ENCODE peak calls at places on chromosomes 7 and 10, in nine cellular contexts. R, O, J, Y, V, E, C, K and Q are unnamed samples.

GRCh38 chr7:82131224-82131623 is 312.4 kb downstream of the CACNA2D1 start:
- DNase-seq in R (no peak), O (no peak), J (no peak), Y (no peak), V (no peak), E (no peak), C (no peak), K (no peak), Q (no peak)

GRCh38 chr7:20513897-20514296 is 101.6 kb upstream of the ABCB5 start:
- DNase-seq in R (no peak), O (no peak), J (no peak), Y (no peak), V (no peak), E (no peak), C (no peak), K (no peak), Q (no peak)

GRCh38 chr7:79820387-79820786 is 314.2 kb upstream of the GNAI1 start:
- DNase-seq in R (no peak), O (no peak), J (no peak), Y (no peak), V (no peak), E (no peak), C (peak), K (no peak), Q (peak)

GRCh38 chr10:82982110-82982608 is 1107.2 kb downstream of the NRG3 start:
- DNase-seq in R (no peak), O (no peak), J (peak), Y (no peak), V (no peak), E (no peak), C (no peak), K (no peak), Q (no peak)

GRCh38 chr7:913736-914520 is 37.6 kb downstream of the GET4 start:
- DNase-seq in R (no peak), O (no peak), J (no peak), Y (no peak), V (no peak), E (no peak), C (no peak), K (no peak), Q (no peak)

GRCh38 chr7:112665709-112666108 is 124.5 kb downstream of the TMEM168 start:
- DNase-seq in R (no peak), O (no peak), J (no peak), Y (no peak), V (no peak), E (no peak), C (peak), K (no peak), Q (peak)

GRCh38 chr7:116173051-116174028 is 37.0 kb upstream of the TES start:
- DNase-seq in R (peak), O (no peak), J (peak), Y (peak), V (no peak), E (peak), C (peak), K (peak), Q (peak)

GRCh38 chr7:51428226-51428887 is 111.7 kb upstream of the COBL start:
- DNase-seq in R (no peak), O (no peak), J (no peak), Y (peak), V (no peak), E (no peak), C (no peak), K (peak), Q (peak)

GRCh38 chr7:93902777-93903423 is 3.5 kb upstream of the GNGT1 start:
- DNase-seq in R (no peak), O (no peak), J (no peak), Y (peak), V (no peak), E (peak), C (peak), K (peak), Q (peak)

GRCh38 chr7:926061-927030 is 28.1 kb downstream of the ADAP1 start:
- DNase-seq in R (no peak), O (no peak), J (no peak), Y (no peak), V (no peak), E (peak), C (no peak), K (no peak), Q (no peak)

GRCh38 chr7:140238778-140239652 is 62.2 kb upstream of the KDM7A start:
- DNase-seq in R (no peak), O (no peak), J (no peak), Y (no peak), V (no peak), E (peak), C (no peak), K (no peak), Q (no peak)

GRCh38 chr7:13151982-13152381 is 464.5 kb downstream of the ARL4A start:
- DNase-seq in R (no peak), O (no peak), J (no peak), Y (no peak), V (no peak), E (no peak), C (no peak), K (no peak), Q (no peak)

GRCh38 chr10:132364594-132364970 is 32.4 kb upstream of the PWWP2B start:
- DNase-seq in R (no peak), O (no peak), J (no peak), Y (no peak), V (no peak), E (no peak), C (no peak), K (no peak), Q (no peak)

GRCh38 chr10:13788701-13789447 is 202.1 kb downstream of the PRPF18 start:
- DNase-seq in R (no peak), O (no peak), J (no peak), Y (no peak), V (no peak), E (no peak), C (no peak), K (no peak), Q (no peak)

GRCh38 chr7:102064361-102065025 is 222.2 kb upstream of the SH2B2 start:
- DNase-seq in R (peak), O (peak), J (no peak), Y (no peak), V (no peak), E (no peak), C (peak), K (peak), Q (no peak)

GRCh38 chr7:1721047-1721687 is 51.1 kb downstream of the ELFN1 start:
- DNase-seq in R (no peak), O (no peak), J (no peak), Y (no peak), V (no peak), E (no peak), C (no peak), K (no peak), Q (no peak)

GRCh38 chr7:115822380-115822779 is 208.2 kb downstream of the TFEC start:
- DNase-seq in R (no peak), O (no peak), J (no peak), Y (no peak), V (no peak), E (no peak), C (no peak), K (no peak), Q (no peak)

GRCh38 chr7:150937848-150938561 is 40.1 kb downstream of the KCNH2 start:
- DNase-seq in R (no peak), O (peak), J (no peak), Y (no peak), V (no peak), E (no peak), C (peak), K (no peak), Q (peak)

GRCh38 chr10:132322621-132323048 is 9.4 kb upstream of the LRRC27 start:
- DNase-seq in R (peak), O (peak), J (no peak), Y (no peak), V (no peak), E (peak), C (no peak), K (no peak), Q (peak)

GRCh38 chr7:67484244-67484751 is 487.7 kb downstream of the TYW1 start:
- DNase-seq in R (peak), O (peak), J (peak), Y (peak), V (no peak), E (peak), C (peak), K (peak), Q (peak)

GRCh38 chr10:69866688-69867461 is 65.2 kb downstream of the COL13A1 start:
- DNase-seq in R (no peak), O (no peak), J (no peak), Y (peak), V (no peak), E (no peak), C (peak), K (no peak), Q (peak)

GRCh38 chr7:23373151-23374004 is 74.2 kb downstream of the MALSU1 start:
- DNase-seq in R (no peak), O (peak), J (no peak), Y (no peak), V (peak), E (no peak), C (no peak), K (no peak), Q (no peak)

GRCh38 chr10:15804109-15804508 is 56.2 kb downstream of the MINDY3 start:
- DNase-seq in R (no peak), O (no peak), J (no peak), Y (no peak), V (no peak), E (no peak), C (no peak), K (no peak), Q (no peak)

GRCh38 chr7:111801277-111801676 is 239.0 kb upstream of the IMMP2L start:
- DNase-seq in R (no peak), O (no peak), J (no peak), Y (no peak), V (no peak), E (no peak), C (no peak), K (no peak), Q (no peak)

GRCh38 chr10:78371118-78371517 is 337.5 kb downstream of the RPS24 start:
- DNase-seq in R (no peak), O (no peak), J (no peak), Y (no peak), V (no peak), E (no peak), C (no peak), K (no peak), Q (no peak)

GRCh38 chr10:88092265-88092664 is 228.8 kb downstream of the PTEN start:
- DNase-seq in R (no peak), O (no peak), J (no peak), Y (no peak), V (no peak), E (no peak), C (no peak), K (no peak), Q (no peak)

GRCh38 chr10:42984035-42984610 is 92.7 kb upstream of the RET start:
- DNase-seq in R (no peak), O (no peak), J (no peak), Y (no peak), V (no peak), E (no peak), C (peak), K (no peak), Q (no peak)

GRCh38 chr10:29590598-29591415 is 44.0 kb downstream of the SVIL start:
- DNase-seq in R (peak), O (peak), J (peak), Y (peak), V (no peak), E (peak), C (peak), K (peak), Q (peak)

GRCh38 chr7:39682042-39682441 is 58.7 kb downstream of the RALA start:
- DNase-seq in R (no peak), O (no peak), J (no peak), Y (no peak), V (no peak), E (no peak), C (no peak), K (no peak), Q (no peak)

GRCh38 chr10:48567346-48567745 is 37.5 kb downstream of the ARHGAP22 start:
- DNase-seq in R (no peak), O (no peak), J (no peak), Y (no peak), V (no peak), E (no peak), C (no peak), K (no peak), Q (no peak)

GRCh38 chr7:23474829-23475578 is 4.7 kb upstream of the IGF2BP3 start:
- DNase-seq in R (no peak), O (no peak), J (no peak), Y (no peak), V (no peak), E (no peak), C (no peak), K (no peak), Q (no peak)

GRCh38 chr7:76351372-76351771 is 7.4 kb downstream of the YWHAG start:
- DNase-seq in R (no peak), O (no peak), J (no peak), Y (no peak), V (no peak), E (no peak), C (no peak), K (no peak), Q (no peak)

GRCh38 chr10:133357293-133358151 is at the start of gene FUOM:
- DNase-seq in R (peak), O (peak), J (no peak), Y (peak), V (no peak), E (peak), C (peak), K (peak), Q (peak)

GRCh38 chr10:52597189-52597863 is 175.3 kb downstream of the MBL2 start:
- DNase-seq in R (peak), O (no peak), J (no peak), Y (no peak), V (no peak), E (no peak), C (no peak), K (no peak), Q (no peak)

GRCh38 chr7:107982918-107983389 is 20.0 kb downstream of the LAMB1 start:
- DNase-seq in R (peak), O (no peak), J (no peak), Y (no peak), V (no peak), E (no peak), C (no peak), K (no peak), Q (no peak)

GRCh38 chr7:42414961-42415505 is 178.0 kb upstream of the GLI3 start:
- DNase-seq in R (no peak), O (no peak), J (no peak), Y (no peak), V (no peak), E (no peak), C (no peak), K (no peak), Q (no peak)

GRCh38 chr7:159263430-159263829 is 118.8 kb upstream of the VIPR2 start:
- DNase-seq in R (no peak), O (no peak), J (no peak), Y (no peak), V (no peak), E (no peak), C (no peak), K (no peak), Q (no peak)

GRCh38 chr10:115861864-115862263 is 411.1 kb downstream of the GFRA1 start:
- DNase-seq in R (peak), O (no peak), J (no peak), Y (no peak), V (no peak), E (no peak), C (no peak), K (no peak), Q (no peak)

GRCh38 chr10:34786464-34786863 is 28.6 kb downstream of the PARD3 start:
- DNase-seq in R (no peak), O (no peak), J (no peak), Y (no peak), V (no peak), E (no peak), C (peak), K (no peak), Q (no peak)

DNA sequence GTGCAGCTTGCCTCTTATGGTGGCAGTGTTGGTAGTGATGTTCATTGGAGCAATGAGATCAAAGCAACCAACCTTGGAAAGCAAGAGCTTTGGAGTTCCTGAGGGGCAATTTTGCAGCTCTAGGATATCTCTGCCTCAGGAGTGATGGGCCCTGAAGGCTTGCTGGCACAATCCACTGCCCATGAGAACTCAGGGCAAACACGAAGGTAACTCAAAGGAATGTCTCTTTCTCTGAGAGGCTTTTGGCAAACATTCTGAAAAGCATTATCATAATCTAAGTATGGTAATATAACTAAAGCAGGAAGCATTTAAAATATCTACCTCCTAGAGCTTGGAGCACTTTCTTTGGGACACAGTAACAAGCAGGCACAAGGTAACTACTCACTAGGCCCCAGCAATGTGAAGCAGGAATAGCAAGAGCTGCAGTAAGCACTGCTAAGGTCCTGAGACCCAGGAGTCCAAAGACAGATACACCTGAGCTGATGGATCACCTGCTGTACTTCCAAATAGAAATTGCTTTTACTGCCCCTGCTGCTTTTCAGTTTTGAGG is 103.1 kb downstream of the NRF1 start:
- DNase-seq in R (no peak), O (no peak), J (no peak), Y (no peak), V (no peak), E (no peak), C (no peak), K (no peak), Q (no peak)
- TF ChIP-seq REST in R (no peak), O (no peak), J (no peak), Y (no peak), V (no peak), E (no peak), C (no peak), K (no peak), Q (no peak)

GRCh38 chr10:122362031-122362592 is 12.4 kb upstream of the PLEKHA1 start:
- DNase-seq in R (no peak), O (no peak), J (no peak), Y (no peak), V (no peak), E (no peak), C (no peak), K (no peak), Q (no peak)

GRCh38 chr10:122363311-122363710 is 11.2 kb upstream of the PLEKHA1 start:
- DNase-seq in R (no peak), O (no peak), J (no peak), Y (no peak), V (no peak), E (no peak), C (no peak), K (no peak), Q (no peak)

GRCh38 chr10:122368502-122369254 is 5.8 kb upstream of the PLEKHA1 start:
- DNase-seq in R (no peak), O (no peak), J (no peak), Y (no peak), V (no peak), E (no peak), C (no peak), K (no peak), Q (peak)

GRCh38 chr10:122362621-122363020 is 11.9 kb upstream of the PLEKHA1 start:
- DNase-seq in R (no peak), O (no peak), J (no peak), Y (no peak), V (no peak), E (no peak), C (no peak), K (no peak), Q (no peak)

GRCh38 chr10:122363722-122364463 is 10.6 kb upstream of the PLEKHA1 start:
- DNase-seq in R (no peak), O (no peak), J (no peak), Y (no peak), V (no peak), E (no peak), C (no peak), K (no peak), Q (no peak)
- TF ChIP-seq REST in R (no peak), O (no peak), J (no peak), Y (no peak), V (no peak), E (no peak), C (no peak), K (no peak), Q (no peak)

GRCh38 chr7:141731476-141732149 is 6.5 kb upstream of the SSBP1 start:
- DNase-seq in R (no peak), O (no peak), J (no peak), Y (no peak), V (no peak), E (no peak), C (no peak), K (no peak), Q (no peak)
- TF ChIP-seq REST in R (no peak), O (no peak), J (no peak), Y (no peak), V (no peak), E (no peak), C (no peak), K (no peak), Q (no peak)

GRCh38 chr7:96654630-96655188 is 54.9 kb downstream of the SEM1 start:
- DNase-seq in R (no peak), O (no peak), J (no peak), Y (no peak), V (no peak), E (no peak), C (no peak), K (no peak), Q (no peak)
- TF ChIP-seq REST in R (no peak), O (no peak), J (no peak), Y (no peak), V (no peak), E (no peak), C (no peak), K (no peak), Q (no peak)

DNA sequence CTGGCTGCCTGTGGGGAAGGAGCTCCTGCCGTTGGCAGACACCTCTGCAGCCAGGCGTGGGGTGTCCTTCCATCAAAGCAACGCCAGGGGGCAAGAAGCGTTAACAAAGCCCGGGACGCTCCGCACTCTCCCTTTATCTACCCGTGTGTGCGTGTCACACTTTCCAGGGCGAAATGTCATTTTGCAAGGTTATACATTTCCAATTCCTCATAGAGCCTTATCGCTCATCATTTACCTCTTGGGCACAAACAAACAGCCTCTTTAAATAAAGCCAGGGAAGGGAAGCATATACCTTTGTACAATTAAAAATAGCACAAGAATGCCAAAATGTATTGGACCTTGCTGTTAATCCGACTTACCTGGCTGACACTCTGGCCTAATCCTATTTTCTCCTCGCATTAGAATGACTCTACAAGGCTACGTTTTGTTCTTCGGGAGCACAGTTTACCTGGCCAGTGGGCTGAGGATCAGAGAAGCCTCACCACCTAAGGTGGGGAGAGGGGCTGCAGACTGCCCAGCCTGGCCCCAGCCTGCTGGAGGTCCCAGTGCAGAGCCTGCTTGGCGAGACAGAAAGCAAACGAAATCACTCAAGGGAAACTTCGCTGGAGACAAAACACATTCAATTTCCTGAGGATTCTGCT is 77.6 kb upstream of the EN2 start:
- DNase-seq in R (peak), O (peak), J (peak), Y (peak), V (no peak), E (peak), C (peak), K (peak), Q (peak)
- TF ChIP-seq REST in R (no peak), O (no peak), J (no peak), Y (no peak), V (no peak), E (no peak), C (no peak), K (no peak), Q (no peak)

DNA sequence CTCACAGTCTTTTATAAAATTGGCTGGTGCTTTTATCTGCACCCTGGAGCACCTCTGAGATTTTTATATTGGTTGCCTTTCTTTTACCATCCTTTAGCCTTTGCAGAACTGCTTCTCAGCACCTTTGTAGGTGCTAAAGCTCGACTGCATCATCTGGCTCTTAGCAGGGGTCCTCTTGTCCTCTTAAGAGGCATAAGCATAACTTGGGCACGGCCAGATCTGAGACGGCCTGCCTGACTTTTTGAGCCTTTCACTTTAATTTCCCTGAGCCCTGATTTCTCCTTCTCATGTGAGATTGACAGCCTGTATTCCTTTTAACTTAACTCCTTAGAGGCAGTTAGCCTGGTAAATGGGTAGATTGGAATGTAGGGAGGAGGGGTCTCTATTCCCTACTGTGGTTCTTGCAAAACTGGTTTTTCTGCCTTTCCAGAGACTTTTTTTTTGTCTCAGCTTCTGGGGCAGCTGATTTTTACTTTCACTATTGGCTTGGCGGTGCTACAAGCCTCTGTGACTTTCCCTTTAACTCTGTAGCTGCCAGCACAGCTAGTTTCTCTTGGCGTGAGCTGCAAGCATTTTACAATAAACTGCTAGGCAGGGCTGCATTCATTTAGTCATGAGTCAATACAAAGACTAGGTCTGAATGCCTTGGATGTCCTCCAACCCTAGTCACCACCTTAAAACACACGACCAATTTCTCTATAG is 24.0 kb downstream of the ZPBP start:
- DNase-seq in R (no peak), O (no peak), J (peak), Y (peak), V (peak), E (no peak), C (no peak), K (no peak), Q (peak)
- TF ChIP-seq REST in R (no peak), O (no peak), J (no peak), Y (no peak), V (no peak), E (no peak), C (no peak), K (no peak), Q (no peak)